ENCODE peak calls at places on chromosomes 13 and 19, in seven cellular contexts. One of them, this sample, is unnamed.

GRCh38 chr13:59360916-59361315 is 802.8 kb downstream of the DIAPH3 start:
- DNase-seq in epithelial cell of proximal tubule: no peak
- DNase-seq in left ventricle myocardium inferior: no peak
- DNase-seq in ovary: no peak
- DNase-seq in epithelial cell of esophagus: no peak
- DNase-seq in A549: no peak
- DNase-seq in kidney epithelial cell: no peak
- DNase-seq in this sample: no peak

GRCh38 chr19:40370997-40371801 is 18.8 kb downstream of the HIPK4 start:
- DNase-seq in epithelial cell of proximal tubule: no peak
- DNase-seq in A549: no peak
- DNase-seq in epithelial cell of esophagus: no peak
- DNase-seq in left ventricle myocardium inferior: no peak
- DNase-seq in kidney epithelial cell: no peak
- DNase-seq in ovary: no peak
- DNase-seq in this sample: no peak

GRCh38 chr13:104098421-104098820 is 1032.2 kb upstream of the SLC10A2 start:
- DNase-seq in left ventricle myocardium inferior: no peak
- DNase-seq in kidney epithelial cell: no peak
- DNase-seq in epithelial cell of proximal tubule: no peak
- DNase-seq in ovary: no peak
- DNase-seq in A549: no peak
- DNase-seq in epithelial cell of esophagus: peak
- DNase-seq in this sample: no peak

GRCh38 chr13:35496011-35496410 is 19.5 kb upstream of the MAB21L1 start:
- DNase-seq in epithelial cell of proximal tubule: no peak
- DNase-seq in left ventricle myocardium inferior: no peak
- DNase-seq in kidney epithelial cell: no peak
- DNase-seq in epithelial cell of esophagus: no peak
- DNase-seq in ovary: no peak
- DNase-seq in A549: no peak
- DNase-seq in this sample: no peak

GRCh38 chr19:3672575-3672948 is 27.7 kb downstream of the PIP5K1C start:
- DNase-seq in A549: no peak
- DNase-seq in ovary: no peak
- DNase-seq in kidney epithelial cell: no peak
- DNase-seq in epithelial cell of esophagus: no peak
- DNase-seq in epithelial cell of proximal tubule: no peak
- DNase-seq in left ventricle myocardium inferior: no peak
- DNase-seq in this sample: no peak

GRCh38 chr13:109345433-109345941 is 440.9 kb downstream of the IRS2 start:
- DNase-seq in kidney epithelial cell: peak
- DNase-seq in epithelial cell of proximal tubule: no peak
- DNase-seq in ovary: no peak
- DNase-seq in A549: no peak
- DNase-seq in left ventricle myocardium inferior: no peak
- DNase-seq in epithelial cell of esophagus: peak
- DNase-seq in this sample: peak

GRCh38 chr13:36298535-36299068 is 988 bp upstream of the CCDC169 start:
- DNase-seq in ovary: no peak
- DNase-seq in epithelial cell of proximal tubule: no peak
- DNase-seq in epithelial cell of esophagus: no peak
- DNase-seq in left ventricle myocardium inferior: no peak
- DNase-seq in A549: no peak
- DNase-seq in kidney epithelial cell: no peak
- DNase-seq in this sample: peak

GRCh38 chr13:27034678-27035111 is 136.9 kb downstream of the USP12 start:
- DNase-seq in epithelial cell of proximal tubule: no peak
- DNase-seq in epithelial cell of esophagus: no peak
- DNase-seq in left ventricle myocardium inferior: no peak
- DNase-seq in ovary: no peak
- DNase-seq in kidney epithelial cell: no peak
- DNase-seq in A549: no peak
- DNase-seq in this sample: no peak

GRCh38 chr13:51453308-51453958 is 597 bp upstream of the INTS6 start:
- DNase-seq in kidney epithelial cell: no peak
- DNase-seq in ovary: no peak
- DNase-seq in left ventricle myocardium inferior: peak
- DNase-seq in A549: peak
- DNase-seq in epithelial cell of esophagus: no peak
- DNase-seq in epithelial cell of proximal tubule: peak
- DNase-seq in this sample: no peak

GRCh38 chr13:44815507-44816074 is 173.7 kb downstream of the NUFIP1 start:
- DNase-seq in epithelial cell of proximal tubule: peak
- DNase-seq in epithelial cell of esophagus: peak
- DNase-seq in ovary: peak
- DNase-seq in A549: peak
- DNase-seq in left ventricle myocardium inferior: no peak
- DNase-seq in kidney epithelial cell: peak
- DNase-seq in this sample: peak

GRCh38 chr19:42568006-42568405 is 26.7 kb downstream of the CEACAM8 start:
- DNase-seq in A549: no peak
- DNase-seq in left ventricle myocardium inferior: no peak
- DNase-seq in epithelial cell of esophagus: no peak
- DNase-seq in epithelial cell of proximal tubule: no peak
- DNase-seq in kidney epithelial cell: no peak
- DNase-seq in ovary: no peak
- DNase-seq in this sample: no peak

GRCh38 chr19:49595819-49596404 is 4.9 kb downstream of the PRR12 start:
- DNase-seq in epithelial cell of proximal tubule: no peak
- DNase-seq in kidney epithelial cell: no peak
- DNase-seq in left ventricle myocardium inferior: no peak
- DNase-seq in A549: no peak
- DNase-seq in ovary: no peak
- DNase-seq in epithelial cell of esophagus: no peak
- DNase-seq in this sample: no peak

GRCh38 chr13:110624766-110625756 is 9.7 kb downstream of the NAXD start:
- DNase-seq in epithelial cell of proximal tubule: no peak
- DNase-seq in left ventricle myocardium inferior: no peak
- DNase-seq in ovary: no peak
- DNase-seq in A549: no peak
- DNase-seq in epithelial cell of esophagus: no peak
- DNase-seq in kidney epithelial cell: no peak
- DNase-seq in this sample: no peak

GRCh38 chr13:41012536-41012935 is 6.6 kb downstream of the ELF1 start:
- DNase-seq in left ventricle myocardium inferior: no peak
- DNase-seq in epithelial cell of proximal tubule: no peak
- DNase-seq in ovary: no peak
- DNase-seq in epithelial cell of esophagus: no peak
- DNase-seq in kidney epithelial cell: no peak
- DNase-seq in A549: no peak
- DNase-seq in this sample: no peak

GRCh38 chr19:39428309-39429112 is 7.2 kb downstream of the RPS16 start:
- DNase-seq in left ventricle myocardium inferior: peak
- DNase-seq in A549: peak
- DNase-seq in epithelial cell of esophagus: no peak
- DNase-seq in epithelial cell of proximal tubule: no peak
- DNase-seq in kidney epithelial cell: peak
- DNase-seq in ovary: peak
- DNase-seq in this sample: peak

GRCh38 chr13:70107498-70108271 is at the start of gene ATXN8OS:
- DNase-seq in epithelial cell of esophagus: no peak
- DNase-seq in epithelial cell of proximal tubule: no peak
- DNase-seq in ovary: no peak
- DNase-seq in kidney epithelial cell: no peak
- DNase-seq in left ventricle myocardium inferior: no peak
- DNase-seq in A549: no peak
- DNase-seq in this sample: no peak

GRCh38 chr13:70108276-70108845 is at the start of gene KLHL1:
- DNase-seq in left ventricle myocardium inferior: no peak
- DNase-seq in epithelial cell of proximal tubule: no peak
- DNase-seq in ovary: no peak
- DNase-seq in A549: no peak
- DNase-seq in epithelial cell of esophagus: no peak
- DNase-seq in kidney epithelial cell: no peak
- DNase-seq in this sample: no peak

GRCh38 chr13:70104481-70104880 is 3.1 kb upstream of the ATXN8OS start:
- DNase-seq in epithelial cell of proximal tubule: no peak
- DNase-seq in A549: no peak
- DNase-seq in epithelial cell of esophagus: no peak
- DNase-seq in left ventricle myocardium inferior: no peak
- DNase-seq in kidney epithelial cell: no peak
- DNase-seq in ovary: no peak
- DNase-seq in this sample: no peak

DNA sequence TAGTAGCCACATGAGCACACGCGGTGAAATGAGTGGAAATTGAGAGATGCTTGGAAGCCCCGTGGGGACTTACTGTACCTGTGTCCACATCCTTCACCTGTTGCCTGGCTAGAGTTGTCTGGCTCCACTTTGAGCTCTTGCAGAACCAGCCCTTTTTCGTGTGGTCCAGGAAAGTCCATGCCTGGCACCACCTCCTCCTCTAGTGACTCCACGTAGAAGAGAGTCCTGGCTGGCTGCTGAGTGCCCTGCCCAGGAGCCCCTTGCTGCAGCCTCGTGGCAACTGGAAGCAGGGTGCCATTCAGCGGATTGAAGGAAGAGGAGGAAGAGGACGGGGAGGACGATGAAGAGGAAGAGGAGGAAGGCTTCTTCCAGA is 515 bp upstream of the ATXN8OS start:
- DNase-seq in kidney epithelial cell: no peak
- DNase-seq in ovary: no peak
- DNase-seq in A549: no peak
- DNase-seq in epithelial cell of proximal tubule: no peak
- DNase-seq in epithelial cell of esophagus: no peak
- DNase-seq in left ventricle myocardium inferior: no peak
- DNase-seq in this sample: no peak
- H3K4me3 ChIP-seq in kidney epithelial cell: no peak
- H3K4me3 ChIP-seq in ovary: no peak
- H3K4me3 ChIP-seq in A549: no peak
- H3K4me3 ChIP-seq in epithelial cell of proximal tubule: peak
- H3K4me3 ChIP-seq in epithelial cell of esophagus: no peak
- H3K4me3 ChIP-seq in left ventricle myocardium inferior: no peak
- H3K4me3 ChIP-seq in this sample: peak

DNA sequence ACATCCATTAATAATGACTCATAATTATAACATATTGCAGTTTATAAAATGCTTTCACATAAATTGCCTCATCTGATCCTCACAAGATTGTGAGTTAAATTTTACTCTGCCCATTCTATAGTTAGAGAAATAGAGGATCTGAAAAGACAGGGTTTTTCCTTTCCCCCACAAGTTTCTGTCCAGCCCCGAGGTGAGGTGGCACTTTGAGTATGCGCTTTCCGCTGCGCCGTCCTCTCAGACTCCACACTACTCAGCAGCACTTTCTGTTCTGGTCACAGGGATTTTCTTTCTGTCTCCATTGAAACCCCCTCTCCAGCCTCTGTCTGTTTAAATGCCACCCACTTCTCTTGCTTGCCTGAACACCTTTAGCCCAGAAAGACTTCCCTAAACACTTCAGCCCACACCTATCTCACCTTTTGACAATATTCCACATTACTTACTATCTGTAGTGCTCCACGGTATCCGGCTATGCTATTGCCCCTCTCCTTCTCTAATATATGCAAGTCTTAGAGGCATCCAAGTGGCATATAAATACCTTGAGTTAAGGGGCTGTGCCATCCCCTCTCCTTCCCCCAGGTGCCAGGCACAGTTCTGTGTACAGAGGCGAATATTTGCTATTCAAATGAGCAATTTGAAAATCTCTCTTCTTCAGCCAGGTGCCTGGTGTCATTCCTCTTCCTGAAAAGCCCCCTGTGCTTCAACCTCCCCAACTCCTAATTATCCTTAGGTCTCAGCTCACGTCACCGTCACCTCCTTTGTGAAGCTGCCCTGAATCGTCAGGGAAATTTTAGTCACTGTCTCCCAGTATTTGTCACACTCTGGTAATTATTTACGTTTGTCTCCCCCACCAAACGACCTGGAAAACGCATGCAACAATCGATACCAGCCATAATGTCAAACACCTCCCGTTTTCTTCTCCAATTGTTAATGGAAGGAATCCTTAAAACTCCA is 268.7 kb downstream of the NHLRC3 start:
- DNase-seq in epithelial cell of esophagus: no peak
- DNase-seq in A549: no peak
- DNase-seq in kidney epithelial cell: no peak
- DNase-seq in ovary: no peak
- DNase-seq in left ventricle myocardium inferior: no peak
- DNase-seq in epithelial cell of proximal tubule: no peak
- DNase-seq in this sample: no peak
- H3K4me3 ChIP-seq in epithelial cell of esophagus: no peak
- H3K4me3 ChIP-seq in A549: no peak
- H3K4me3 ChIP-seq in kidney epithelial cell: no peak
- H3K4me3 ChIP-seq in ovary: no peak
- H3K4me3 ChIP-seq in left ventricle myocardium inferior: no peak
- H3K4me3 ChIP-seq in epithelial cell of proximal tubule: no peak
- H3K4me3 ChIP-seq in this sample: no peak

GRCh38 chr19:13063461-13064091 is 39.1 kb downstream of the LYL1 start:
- DNase-seq in left ventricle myocardium inferior: peak
- DNase-seq in epithelial cell of proximal tubule: no peak
- DNase-seq in A549: no peak
- DNase-seq in ovary: no peak
- DNase-seq in kidney epithelial cell: no peak
- DNase-seq in epithelial cell of esophagus: no peak
- DNase-seq in this sample: no peak

GRCh38 chr19:13058951-13059660 is 43.6 kb downstream of the LYL1 start:
- DNase-seq in left ventricle myocardium inferior: no peak
- DNase-seq in epithelial cell of proximal tubule: no peak
- DNase-seq in A549: no peak
- DNase-seq in kidney epithelial cell: no peak
- DNase-seq in epithelial cell of esophagus: no peak
- DNase-seq in ovary: no peak
- DNase-seq in this sample: no peak

GRCh38 chr19:13062317-13062716 is 40.3 kb downstream of the LYL1 start:
- DNase-seq in epithelial cell of esophagus: no peak
- DNase-seq in epithelial cell of proximal tubule: no peak
- DNase-seq in A549: no peak
- DNase-seq in left ventricle myocardium inferior: no peak
- DNase-seq in kidney epithelial cell: no peak
- DNase-seq in ovary: no peak
- DNase-seq in this sample: no peak

GRCh38 chr19:13060233-13060963 is 42.3 kb downstream of the LYL1 start:
- DNase-seq in epithelial cell of esophagus: no peak
- DNase-seq in epithelial cell of proximal tubule: no peak
- DNase-seq in kidney epithelial cell: no peak
- DNase-seq in ovary: peak
- DNase-seq in A549: no peak
- DNase-seq in left ventricle myocardium inferior: peak
- DNase-seq in this sample: no peak

GRCh38 chr19:13060964-13061927 is 41.4 kb downstream of the LYL1 start:
- DNase-seq in ovary: peak
- DNase-seq in A549: peak
- DNase-seq in kidney epithelial cell: no peak
- DNase-seq in epithelial cell of esophagus: peak
- DNase-seq in left ventricle myocardium inferior: peak
- DNase-seq in epithelial cell of proximal tubule: no peak
- DNase-seq in this sample: no peak
- H3K4me3 ChIP-seq in ovary: peak
- H3K4me3 ChIP-seq in A549: peak
- H3K4me3 ChIP-seq in kidney epithelial cell: peak
- H3K4me3 ChIP-seq in epithelial cell of esophagus: peak
- H3K4me3 ChIP-seq in left ventricle myocardium inferior: peak
- H3K4me3 ChIP-seq in epithelial cell of proximal tubule: peak
- H3K4me3 ChIP-seq in this sample: peak

DNA sequence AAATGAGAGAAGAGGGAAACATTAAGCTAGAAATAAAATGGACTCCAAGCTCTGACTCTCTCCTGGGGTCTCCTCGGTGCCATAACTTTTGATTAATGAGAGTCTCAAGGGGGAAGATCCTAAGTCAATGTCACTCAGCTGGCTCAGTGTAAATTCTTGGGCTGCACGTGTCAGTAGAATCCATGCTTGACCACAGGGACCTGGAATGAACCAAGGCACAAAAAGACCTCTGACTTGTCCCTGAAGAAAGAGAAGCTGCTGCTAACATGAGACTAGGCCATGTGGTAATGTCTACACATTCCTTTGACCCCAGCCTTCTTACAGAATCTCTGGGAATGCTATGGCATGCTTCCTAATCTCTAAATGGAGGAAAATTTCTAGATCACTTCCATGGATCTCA is 152.2 kb upstream of the RFC3 start:
- DNase-seq in ovary: no peak
- DNase-seq in epithelial cell of esophagus: no peak
- DNase-seq in A549: no peak
- DNase-seq in kidney epithelial cell: no peak
- DNase-seq in epithelial cell of proximal tubule: no peak
- DNase-seq in left ventricle myocardium inferior: no peak
- DNase-seq in this sample: no peak
- H3K4me3 ChIP-seq in ovary: no peak
- H3K4me3 ChIP-seq in epithelial cell of esophagus: no peak
- H3K4me3 ChIP-seq in A549: no peak
- H3K4me3 ChIP-seq in kidney epithelial cell: no peak
- H3K4me3 ChIP-seq in epithelial cell of proximal tubule: no peak
- H3K4me3 ChIP-seq in left ventricle myocardium inferior: no peak
- H3K4me3 ChIP-seq in this sample: no peak

This sample was measured in retinal pigment epithelial cell.